ENCODE peak calls at places on chromosome 10, in seven cellular contexts. J is HEK293T; K is EL; V is AG04450; C is effector memory CD4-positive, alpha-beta T cell; P is stimulated activated CD4-positive, alpha-beta T cell treated with anti-CD3 and anti-CD28 coated beads, Interleukin-12 subunit alpha, Interleukin-12 subunit beta, amount 100 ng/mL, for 24 hours; G is astrocyte. X is an unnamed sample.

GRCh38 chr10:10307551-10307950 is 710.1 kb upstream of the CELF2 start:
- DNase-seq in J (no peak), K (no peak), V (no peak), C (no peak), P (no peak), G (no peak), X (no peak)

GRCh38 chr10:44172883-44173557 is 211.9 kb downstream of the CXCL12 start:
- DNase-seq in J (no peak), K (no peak), V (no peak), C (no peak), P (no peak), G (no peak), X (no peak)

GRCh38 chr10:13684252-13684791 is 97.6 kb downstream of the PRPF18 start:
- DNase-seq in J (peak), K (peak), V (peak), C (no peak), P (no peak), G (peak), X (peak)

GRCh38 chr10:68153473-68154210 is 44.4 kb downstream of the MYPN start:
- DNase-seq in J (peak), K (peak), V (peak), C (no peak), P (no peak), G (peak), X (peak)

GRCh38 chr10:62627985-62628384 is 176.5 kb upstream of the ADO start:
- DNase-seq in J (no peak), K (no peak), V (no peak), C (no peak), P (no peak), G (peak), X (no peak)

GRCh38 chr10:130631139-130631864 is 495.1 kb downstream of the GLRX3 start:
- DNase-seq in J (no peak), K (no peak), V (no peak), C (no peak), P (no peak), G (no peak), X (peak)

GRCh38 chr10:103499881-103500280 is 6.4 kb downstream of the NEURL1 start:
- DNase-seq in J (no peak), K (no peak), V (no peak), C (no peak), P (no peak), G (no peak), X (no peak)

GRCh38 chr10:79407397-79407796 is 38.0 kb downstream of the ZCCHC24 start:
- DNase-seq in J (no peak), K (no peak), V (no peak), C (no peak), P (no peak), G (no peak), X (no peak)

GRCh38 chr10:125144693-125145623 is 15.4 kb downstream of the CTBP2 start:
- DNase-seq in J (peak), K (peak), V (no peak), C (no peak), P (no peak), G (peak), X (no peak)

GRCh38 chr10:62199584-62199983 is 69.1 kb downstream of the RTKN2 start:
- DNase-seq in J (no peak), K (no peak), V (no peak), C (no peak), P (no peak), G (no peak), X (no peak)

GRCh38 chr10:103789771-103790201 is 65.6 kb downstream of the SH3PXD2A start:
- DNase-seq in J (no peak), K (no peak), V (no peak), C (no peak), P (no peak), G (no peak), X (no peak)

GRCh38 chr10:71888623-71889387 is 37.8 kb upstream of the PSAP start:
- DNase-seq in J (peak), K (peak), V (peak), C (no peak), P (peak), G (peak), X (peak)

GRCh38 chr10:66844176-66844947 is 81.5 kb upstream of the LRRTM3 start:
- DNase-seq in J (no peak), K (no peak), V (no peak), C (no peak), P (no peak), G (no peak), X (no peak)

GRCh38 chr10:97901381-97901780 is 51.7 kb downstream of the GOLGA7B start:
- DNase-seq in J (no peak), K (no peak), V (no peak), C (no peak), P (no peak), G (no peak), X (no peak)

GRCh38 chr10:43230909-43231522 is 35.8 kb downstream of the RASGEF1A start:
- DNase-seq in J (no peak), K (no peak), V (no peak), C (no peak), P (no peak), G (no peak), X (no peak)

GRCh38 chr10:11201911-11202310 is 184.2 kb downstream of the CELF2 start:
- DNase-seq in J (no peak), K (no peak), V (no peak), C (no peak), P (no peak), G (no peak), X (no peak)

GRCh38 chr10:101690461-101690860 is 4.5 kb downstream of the FBXW4 start:
- DNase-seq in J (no peak), K (no peak), V (no peak), C (no peak), P (no peak), G (peak), X (no peak)

GRCh38 chr10:129755075-129756020 is 208.7 kb downstream of the EBF3 start:
- DNase-seq in J (no peak), K (no peak), V (no peak), C (no peak), P (no peak), G (no peak), X (peak)

GRCh38 chr10:54797636-54798395 is 3.2 kb downstream of the PCDH15 start:
- DNase-seq in J (no peak), K (no peak), V (no peak), C (no peak), P (no peak), G (peak), X (no peak)

GRCh38 chr10:89032141-89032814 is 41.7 kb downstream of the FAS start:
- DNase-seq in J (no peak), K (peak), V (peak), C (no peak), P (peak), G (peak), X (no peak)

GRCh38 chr10:86304436-86304835 is 62.2 kb downstream of the GRID1 start:
- DNase-seq in J (no peak), K (no peak), V (no peak), C (no peak), P (no peak), G (no peak), X (no peak)

GRCh38 chr10:3786295-3786981 is 1.4 kb upstream of the KLF6 start:
- DNase-seq in J (no peak), K (peak), V (no peak), C (no peak), P (no peak), G (peak), X (no peak)

GRCh38 chr10:48231699-48232315 is 42.7 kb downstream of the FRMPD2 start:
- DNase-seq in J (no peak), K (no peak), V (no peak), C (no peak), P (no peak), G (no peak), X (peak)

GRCh38 chr10:126933116-126933515 is 27.9 kb downstream of the DOCK1 start:
- DNase-seq in J (no peak), K (no peak), V (no peak), C (no peak), P (no peak), G (no peak), X (no peak)

GRCh38 chr10:119344381-119344780 is 137.0 kb downstream of the GRK5 start:
- DNase-seq in J (no peak), K (no peak), V (no peak), C (no peak), P (no peak), G (no peak), X (no peak)

X was measured in right atrium auricular region.